ENCODE peak calls at places on chromosomes 13 and 19, in nine cellular contexts. P is activated naive CD4-positive, alpha-beta T cell treated with anti-CD3 and anti-CD28 coated beads, Interleukin-2, amount 10 ng/mL, durations not matched to agents 7 days and 5 days; C is ecto neural progenitor cell; U is activated effector memory CD4-positive, alpha-beta T cell treated with Interleukin-2 at 50 U/mL for 16 hours; A is heart left ventricle; M is activated T-cell treated with anti-CD3 and anti-CD28 coated beads for 1 hour; F is iris pigment epithelial cell; N is astrocyte of the cerebellum; Y is stimulated activated CD8-positive, alpha-beta memory T cell treated with anti-CD3 and anti-CD28 coated beads, Interleukin-4, amount 100 ng/mL, for 4 hours. R is an unnamed sample.

GRCh38 chr13:78999494-78999893 is 340.5 kb upstream of the OBI1 start:
- DNase-seq in M (no peak), F (no peak), Y (no peak), A (no peak), C (no peak), U (no peak), P (no peak), N (no peak), R (no peak)

GRCh38 chr19:46404884-46405658 is 8.3 kb downstream of the CCDC8 start:
- DNase-seq in F (peak), N (no peak), C (no peak), Y (no peak), U (no peak), A (no peak), M (no peak), P (no peak), R (no peak)

GRCh38 chr13:36395280-36395679 is 37.0 kb upstream of the CCNA1 start:
- DNase-seq in U (no peak), M (no peak), N (peak), F (peak), P (no peak), C (no peak), Y (no peak), A (no peak), R (no peak)

GRCh38 chr13:78382946-78383542 is 220.3 kb downstream of the POU4F1 start:
- DNase-seq in P (no peak), M (no peak), F (no peak), A (no peak), Y (no peak), U (no peak), N (no peak), C (no peak), R (no peak)

GRCh38 chr19:7152568-7152967 is 83.1 kb downstream of the ZNF557 start:
- DNase-seq in C (no peak), P (no peak), U (no peak), Y (no peak), A (no peak), N (no peak), F (no peak), M (no peak), R (no peak)

GRCh38 chr19:41927810-41928192 is 448 bp downstream of the ERFL start:
- DNase-seq in M (no peak), U (no peak), N (no peak), P (peak), A (no peak), F (no peak), C (no peak), Y (no peak), R (no peak)

GRCh38 chr13:44576396-44577235 is 486 bp upstream of the TSC22D1 start:
- DNase-seq in P (peak), M (peak), C (peak), F (no peak), N (no peak), U (no peak), Y (no peak), A (no peak), R (no peak)

GRCh38 chr13:26377038-26377437 is 123.1 kb downstream of the CDK8 start:
- DNase-seq in F (peak), M (no peak), N (no peak), A (no peak), C (peak), Y (no peak), U (no peak), P (peak), R (no peak)

GRCh38 chr19:29552454-29553280 is 26.9 kb downstream of the VSTM2B start:
- DNase-seq in U (no peak), N (no peak), F (no peak), C (no peak), A (no peak), Y (no peak), M (no peak), P (no peak), R (no peak)

GRCh38 chr13:48739346-48740037 is 85.8 kb downstream of the CYSLTR2 start:
- DNase-seq in Y (no peak), N (no peak), U (no peak), F (peak), P (no peak), C (no peak), A (no peak), M (no peak), R (no peak)

GRCh38 chr19:17803264-17803896 is 8.4 kb downstream of the B3GNT3 start:
- DNase-seq in F (no peak), U (peak), N (no peak), C (no peak), A (no peak), Y (no peak), M (no peak), P (peak), R (no peak)

GRCh38 chr13:95128045-95128643 is 173.1 kb downstream of the ABCC4 start:
- DNase-seq in A (no peak), C (no peak), F (no peak), U (no peak), Y (no peak), M (no peak), P (no peak), N (peak), R (no peak)

GRCh38 chr13:89465366-89465765 is 1794.2 kb downstream of the SLITRK5 start:
- DNase-seq in C (no peak), F (peak), Y (no peak), A (no peak), M (no peak), N (peak), U (no peak), P (no peak), R (no peak)

GRCh38 chr13:66154354-66154753 is 1075.8 kb downstream of the PCDH9 start:
- DNase-seq in F (peak), A (no peak), P (no peak), N (no peak), M (no peak), Y (no peak), U (no peak), C (no peak), R (no peak)

GRCh38 chr13:109874444-109874920 is 88.1 kb upstream of the IRS2 start:
- DNase-seq in A (no peak), F (peak), C (no peak), M (no peak), Y (no peak), P (no peak), U (no peak), N (no peak), R (no peak)

GRCh38 chr13:26433776-26434175 is 123.7 kb upstream of the WASF3 start:
- DNase-seq in Y (no peak), A (no peak), U (no peak), M (no peak), C (no peak), N (no peak), P (no peak), F (no peak), R (no peak)

GRCh38 chr19:32397736-32398135 is 7.8 kb upstream of the DPY19L3 start:
- DNase-seq in A (no peak), C (no peak), Y (no peak), U (no peak), N (peak), F (peak), M (no peak), P (no peak), R (no peak)

GRCh38 chr13:42445354-42445753 is 128.6 kb upstream of the TNFSF11 start:
- DNase-seq in M (no peak), N (no peak), C (no peak), Y (no peak), U (no peak), F (no peak), A (no peak), P (no peak), R (no peak)

GRCh38 chr19:799076-799881 is 2.0 kb downstream of the PTBP1 start:
- DNase-seq in M (no peak), F (peak), C (peak), P (peak), U (peak), A (no peak), N (no peak), Y (no peak), R (no peak)

GRCh38 chr13:100339411-100339935 is 249.1 kb downstream of the GGACT start:
- DNase-seq in N (no peak), C (no peak), Y (no peak), U (no peak), P (no peak), A (no peak), F (no peak), M (no peak), R (no peak)

GRCh38 chr19:43432866-43433673 is 18.4 kb downstream of the TEX101 start:
- DNase-seq in C (peak), A (peak), F (peak), N (peak), M (peak), P (peak), Y (peak), U (peak), R (peak)

GRCh38 chr19:14149509-14149994 is 13.2 kb upstream of the ASF1B start:
- DNase-seq in M (peak), P (peak), Y (no peak), A (peak), U (peak), N (no peak), F (no peak), C (no peak), R (no peak)

GRCh38 chr13:98364648-98365047 is 187.6 kb upstream of the RNF113B start:
- DNase-seq in N (no peak), M (no peak), A (no peak), Y (no peak), F (no peak), P (no peak), U (no peak), C (no peak), R (no peak)

GRCh38 chr13:96967248-96967745 is 27.0 kb downstream of the OXGR1 start:
- DNase-seq in Y (no peak), U (no peak), F (no peak), N (no peak), P (no peak), M (no peak), C (no peak), A (no peak), R (no peak)

GRCh38 chr13:86681223-86681622 is 882.0 kb upstream of the SLITRK6 start:
- DNase-seq in C (no peak), N (no peak), Y (no peak), F (no peak), A (no peak), M (no peak), P (no peak), U (no peak), R (no peak)

GRCh38 chr19:1318678-1319471 is 33.2 kb downstream of the EFNA2 start:
- DNase-seq in N (no peak), U (no peak), Y (no peak), M (no peak), P (no peak), A (no peak), C (peak), F (no peak), R (no peak)

GRCh38 chr19:43618921-43619261 is 538 bp downstream of the ZNF428 start:
- DNase-seq in M (peak), F (no peak), Y (no peak), A (no peak), C (no peak), U (no peak), N (no peak), P (peak), R (peak)

GRCh38 chr13:103931885-103932284 is 865.7 kb upstream of the SLC10A2 start:
- DNase-seq in N (no peak), Y (no peak), P (no peak), F (no peak), A (no peak), C (no peak), M (no peak), U (no peak), R (no peak)

GRCh38 chr13:39859898-39860297 is 204.4 kb downstream of the COG6 start:
- DNase-seq in A (no peak), P (no peak), N (no peak), C (no peak), Y (no peak), M (no peak), U (no peak), F (no peak), R (no peak)

GRCh38 chr13:44063467-44063866 is 183.8 kb downstream of the LACC1 start:
- DNase-seq in F (no peak), Y (no peak), N (no peak), P (no peak), A (no peak), U (no peak), C (no peak), M (no peak), R (no peak)

GRCh38 chr13:27985600-27985999 is 2.9 kb downstream of the URAD start:
- DNase-seq in C (no peak), U (no peak), P (no peak), M (no peak), N (no peak), Y (no peak), A (no peak), F (no peak), R (no peak)

GRCh38 chr13:48600374-48601364 is 53.1 kb upstream of the CYSLTR2 start:
- DNase-seq in M (no peak), Y (no peak), A (no peak), U (no peak), N (peak), C (no peak), P (no peak), F (peak), R (no peak)

GRCh38 chr19:55362990-55363716 is at the start of gene GARIN5B:
- DNase-seq in A (no peak), F (no peak), M (no peak), U (no peak), N (no peak), C (no peak), P (no peak), Y (no peak), R (no peak)

R was measured in NCI-H2029 treated with DMSO at 0.1 percent for 48 hours.